ENCODE peak calls at places on chromosomes 5 and 9, in five cellular contexts. J is ovary, N is transverse colon, A is adrenal gland, E is uterus. D is an unnamed sample.

GRCh38 chr9:4936277-4936676 is 48.8 kb upstream of the JAK2 start:
- DNase-seq in J (no peak), N (no peak), A (no peak), E (no peak), D (no peak)

GRCh38 chr5:140840978-140841962 is at the start of gene PCDHA8:
- DNase-seq in J (no peak), N (no peak), A (no peak), E (no peak), D (no peak)

GRCh38 chr9:114656301-114656700 is 1.3 kb downstream of the TEX53 start:
- DNase-seq in J (no peak), N (no peak), A (no peak), E (no peak), D (no peak)

GRCh38 chr5:74953961-74954720 is 88.0 kb upstream of the FAM169A start:
- DNase-seq in J (no peak), N (no peak), A (no peak), E (no peak), D (no peak)

GRCh38 chr9:96130970-96131369 is 171.0 kb downstream of the HSD17B3 start:
- DNase-seq in J (no peak), N (no peak), A (no peak), E (no peak), D (no peak)

GRCh38 chr9:15295761-15296405 is 11.1 kb downstream of the TTC39B start:
- DNase-seq in J (no peak), N (peak; percentile 27), A (no peak), E (peak; percentile 31), D (no peak)

GRCh38 chr5:101590384-101590783 is 687.3 kb upstream of the ST8SIA4 start:
- DNase-seq in J (no peak), N (no peak), A (no peak), E (no peak), D (no peak)

GRCh38 chr9:126532019-126532462 is 81.7 kb upstream of the LMX1B start:
- DNase-seq in J (no peak), N (no peak), A (peak; percentile 44), E (no peak), D (no peak)

GRCh38 chr5:100772011-100772410 is 131.1 kb downstream of the ST8SIA4 start:
- DNase-seq in J (no peak), N (no peak), A (no peak), E (no peak), D (no peak)

GRCh38 chr9:134939080-134939733 is 21.5 kb upstream of the FCN1 start:
- DNase-seq in J (no peak), N (no peak), A (no peak), E (no peak), D (no peak)

GRCh38 chr9:119365291-119366027 is 3.8 kb downstream of the BRINP1 start:
- DNase-seq in J (no peak), N (no peak), A (peak; percentile 28), E (no peak), D (no peak)

GRCh38 chr5:81848368-81848767 is 97.5 kb upstream of the SSBP2 start:
- DNase-seq in J (no peak), N (peak; percentile 32), A (no peak), E (peak; percentile 50), D (no peak)

GRCh38 chr9:20732118-20732517 is 48.1 kb downstream of the FOCAD start:
- DNase-seq in J (no peak), N (no peak), A (no peak), E (no peak), D (no peak)

GRCh38 chr9:33620738-33621439 is 96.8 kb downstream of the ANKRD18B start:
- DNase-seq in J (no peak), N (no peak), A (no peak), E (no peak), D (no peak)

GRCh38 chr9:126301985-126302603 is 24.5 kb upstream of the MVB12B start:
- DNase-seq in J (no peak), N (peak; percentile 70), A (peak; percentile 69), E (peak; percentile 43), D (peak; percentile 91)

GRCh38 chr5:91850031-91850430 is 466.9 kb upstream of the ARRDC3 start:
- DNase-seq in J (no peak), N (no peak), A (no peak), E (no peak), D (no peak)

GRCh38 chr5:69450116-69450515 is 35.2 kb downstream of the MARVELD2 start:
- DNase-seq in J (no peak), N (no peak), A (no peak), E (no peak), D (no peak)

GRCh38 chr5:137954131-137954879 is 65.0 kb downstream of the PKD2L2 start:
- DNase-seq in J (no peak), N (peak; percentile 15), A (peak; percentile 53), E (peak; percentile 81), D (no peak)

GRCh38 chr5:1886634-1887399 is 4.1 kb upstream of the IRX4 start:
- DNase-seq in J (no peak), N (no peak), A (no peak), E (no peak), D (no peak)

DNA sequence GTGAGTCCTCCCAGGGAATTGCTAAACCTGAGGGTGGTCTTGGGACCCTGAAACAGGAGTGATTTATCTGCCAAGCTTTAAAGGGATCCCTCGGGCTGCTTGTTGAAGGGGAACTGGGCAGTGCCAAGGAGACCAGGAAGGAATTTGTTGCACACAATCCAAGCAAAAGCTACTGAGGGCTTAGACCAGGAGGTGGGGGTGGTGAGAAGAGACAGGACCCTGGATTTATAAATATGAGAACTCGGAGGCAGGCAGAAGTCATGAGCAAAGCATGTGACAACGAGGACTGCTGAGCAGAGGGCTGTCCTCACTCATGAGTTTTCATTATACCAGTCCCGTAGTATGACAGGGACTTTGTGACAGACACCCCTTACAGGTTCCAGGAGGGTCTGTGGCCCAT is 237.3 kb downstream of the DRD1 start:
- DNase-seq in J (no peak), N (no peak), A (no peak), E (no peak), D (no peak)
- TF ChIP-seq CTCF in J (no peak), N (no peak), A (no peak), E (no peak), D (no peak)

DNA sequence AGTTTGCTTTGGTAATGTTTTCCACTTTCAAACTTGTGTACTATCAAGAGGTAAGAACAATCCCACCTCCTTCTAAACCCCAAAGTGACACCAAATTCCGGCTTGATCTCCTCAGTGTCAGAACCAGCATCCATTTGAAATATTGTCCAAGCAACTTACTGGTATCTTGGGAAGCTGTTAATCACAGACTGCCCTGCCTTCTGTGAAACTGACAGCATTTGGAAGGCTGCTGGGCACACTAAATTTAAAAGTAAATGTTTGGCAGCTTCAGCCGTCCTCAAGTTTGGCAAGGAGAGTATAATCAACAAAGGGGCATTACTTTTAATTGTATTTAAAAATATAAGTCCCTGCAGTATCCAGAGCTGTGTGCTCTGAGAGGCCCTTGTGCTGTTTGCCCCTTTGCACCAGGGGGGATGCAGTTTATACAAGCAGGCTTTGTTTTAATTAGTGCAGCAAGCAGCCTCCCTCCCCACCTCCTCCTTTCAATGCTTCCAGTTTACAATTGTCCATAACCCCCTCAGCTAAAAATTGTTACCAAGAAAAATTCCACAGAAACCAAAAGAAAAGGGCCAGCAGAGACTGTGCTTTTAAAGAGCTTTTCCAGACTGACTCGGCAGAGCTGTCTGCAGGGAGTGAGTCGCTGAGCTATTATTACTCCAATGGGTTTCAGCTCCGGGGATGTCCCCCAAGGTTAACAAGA is 328.4 kb upstream of the MPDZ start:
- DNase-seq in J (no peak), N (no peak), A (no peak), E (no peak), D (no peak)
- H3K4me3 ChIP-seq in J (peak overlapping the region; percentile 5), N (no peak overlapping the region), A (no peak overlapping the region), E (no peak overlapping the region), D (no peak overlapping the region)

DNA sequence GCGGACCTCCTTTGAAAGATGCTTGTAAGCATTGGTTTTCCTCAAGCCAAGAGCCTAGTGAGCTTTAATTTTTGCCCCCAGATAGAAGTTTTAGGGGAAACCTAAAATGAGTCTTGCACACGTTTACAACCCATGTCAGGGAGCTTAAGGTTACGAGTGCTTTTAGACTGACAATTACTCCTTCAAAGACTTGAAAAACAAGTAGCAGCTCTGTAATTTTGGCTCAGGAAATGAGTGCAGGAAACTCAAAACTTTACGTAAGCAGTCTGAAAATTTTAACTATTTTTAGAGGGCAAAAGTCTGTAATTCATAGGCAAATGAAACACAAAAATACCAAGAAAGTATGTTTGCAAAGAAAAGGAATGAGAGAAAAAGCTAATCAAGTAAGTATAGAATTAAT is 36.8 kb downstream of the UBE2QL1 start:
- DNase-seq in J (no peak), N (no peak), A (no peak), E (no peak), D (no peak)
- TF ChIP-seq POLR2A in J (no peak), N (no peak), A (no peak), E (no peak), D (no peak)

GRCh38 chr5:181203842-181204560 is 995 bp downstream of the TRIM7 start:
- DNase-seq in J (no peak), N (no peak), A (peak; percentile 38), E (no peak), D (peak; percentile 90)
- TF ChIP-seq CTCF in J (no peak), N (no peak), A (no peak), E (no peak), D (no peak)

GRCh38 chr5:76732405-76733048 is 16.6 kb downstream of the F2R start:
- DNase-seq in J (no peak), N (no peak), A (no peak), E (no peak), D (no peak)
- H3K4me3 ChIP-seq in J (no peak overlapping the region), N (no peak overlapping the region), A (no peak overlapping the region), E (no peak overlapping the region), D (no peak overlapping the region)

GRCh38 chr5:147819371-147819770 is 12.1 kb downstream of the SPINK1 start:
- DNase-seq in J (no peak), N (no peak), A (no peak), E (no peak), D (no peak)

GRCh38 chr5:147809830-147810666 is 21.4 kb downstream of the SPINK1 start:
- DNase-seq in J (no peak), N (no peak), A (no peak), E (no peak), D (no peak)

GRCh38 chr5:147818290-147818689 is 13.2 kb downstream of the SPINK1 start:
- DNase-seq in J (no peak), N (no peak), A (no peak), E (no peak), D (no peak)

DNA sequence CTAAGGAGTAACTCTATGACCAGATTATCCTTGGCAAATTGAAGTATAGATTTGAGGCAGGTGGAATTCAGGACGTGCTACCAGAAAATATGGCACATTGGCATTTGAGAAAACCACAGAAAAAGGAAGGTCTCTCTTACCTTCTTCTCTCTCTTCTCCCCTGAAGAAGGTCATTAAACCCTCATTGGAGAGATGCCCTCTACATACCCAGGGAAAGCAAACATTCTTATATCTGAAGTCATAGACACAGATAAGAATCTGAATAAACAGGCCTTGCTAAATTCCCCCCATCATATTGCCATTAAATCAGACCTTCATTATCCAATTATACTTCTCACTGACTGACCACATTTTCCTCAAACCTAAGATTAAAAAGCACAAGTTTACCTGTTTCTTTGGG is 17.8 kb downstream of the SPINK1 start:
- DNase-seq in J (no peak), N (no peak), A (no peak), E (no peak), D (no peak)
- TF ChIP-seq POLR2A in J (no peak), N (no peak), A (no peak), E (no peak), D (no peak)

GRCh38 chr5:173638126-173638525 is 21.7 kb upstream of the BOD1 start:
- DNase-seq in J (no peak), N (no peak), A (no peak), E (no peak), D (peak; percentile 18)
- TF ChIP-seq CTCF in J (no peak), N (no peak), A (no peak), E (no peak), D (no peak)

GRCh38 chr5:73419414-73420390 is 28.9 kb downstream of the FOXD1 start:
- DNase-seq in J (no peak), N (no peak), A (peak; percentile 40), E (no peak), D (no peak)
- H3K4me3 ChIP-seq in J (peak overlapping the region; percentile 7), N (peak overlapping the region; percentile 12), A (no peak overlapping the region), E (no peak overlapping the region), D (no peak overlapping the region)

D was measured in lower leg skin.